ENCODE peak calls at places on chromosomes 3 and 15, in four cellular contexts. One of them, this sample, is unnamed.
A peak's percentile ranks its signal among the peaks of the same experiment; 100 is the strongest.

GRCh38 chr3:72924055-72924454 is 36.2 kb downstream of the GXYLT2 start:
- DNase-seq in SK-N-SH: no peak
- DNase-seq in HepG2: no peak
- DNase-seq in GM12878: no peak
- DNase-seq in this sample: peak; percentile 27

GRCh38 chr3:33392703-33393125 is 47.5 kb downstream of the UBP1 start:
- DNase-seq in SK-N-SH: no peak
- DNase-seq in HepG2: no peak
- DNase-seq in GM12878: no peak
- DNase-seq in this sample: peak; percentile 77

GRCh38 chr3:197030379-197031314 is 1.0 kb upstream of the MELTF start:
- DNase-seq in SK-N-SH: no peak
- DNase-seq in HepG2: no peak
- DNase-seq in GM12878: no peak
- DNase-seq in this sample: no peak

GRCh38 chr3:187318819-187319616 is 27.5 kb upstream of the MASP1 start:
- DNase-seq in SK-N-SH: peak; percentile 49
- DNase-seq in HepG2: peak; percentile 35
- DNase-seq in GM12878: no peak
- DNase-seq in this sample: peak; percentile 49

GRCh38 chr3:113111308-113111707 is 100.0 kb upstream of the BOC start:
- DNase-seq in SK-N-SH: no peak
- DNase-seq in HepG2: no peak
- DNase-seq in GM12878: no peak
- DNase-seq in this sample: no peak

GRCh38 chr15:42194502-42194901 is 13.6 kb downstream of the VPS39 start:
- DNase-seq in SK-N-SH: no peak
- DNase-seq in HepG2: peak; percentile 82
- DNase-seq in GM12878: no peak
- DNase-seq in this sample: peak; percentile 53

GRCh38 chr15:66180706-66181105 is 72.8 kb downstream of the MEGF11 start:
- DNase-seq in SK-N-SH: no peak
- DNase-seq in HepG2: no peak
- DNase-seq in GM12878: no peak
- DNase-seq in this sample: no peak

GRCh38 chr3:170049146-170050000 is 11.6 kb downstream of the GPR160 start:
- DNase-seq in SK-N-SH: no peak
- DNase-seq in HepG2: no peak
- DNase-seq in GM12878: no peak
- DNase-seq in this sample: no peak

GRCh38 chr15:62935300-62936081 is 107.1 kb upstream of the TPM1 start:
- DNase-seq in SK-N-SH: peak; percentile 33
- DNase-seq in HepG2: peak; percentile 21
- DNase-seq in GM12878: no peak
- DNase-seq in this sample: no peak

GRCh38 chr3:170307998-170308398 is 49.5 kb upstream of the SKIL start:
- DNase-seq in SK-N-SH: no peak
- DNase-seq in HepG2: peak; percentile 24
- DNase-seq in GM12878: no peak
- DNase-seq in this sample: peak; percentile 35

GRCh38 chr3:171654809-171655208 is 155.5 kb downstream of the PLD1 start:
- DNase-seq in SK-N-SH: no peak
- DNase-seq in HepG2: no peak
- DNase-seq in GM12878: no peak
- DNase-seq in this sample: no peak

GRCh38 chr15:76996526-76997401 is 1.8 kb downstream of the PSTPIP1 start:
- DNase-seq in SK-N-SH: peak; percentile 53
- DNase-seq in HepG2: no peak
- DNase-seq in GM12878: no peak
- DNase-seq in this sample: no peak
- TF ChIP-seq PBX3 in SK-N-SH: no peak
- TF ChIP-seq PBX3 in HepG2: no peak
- TF ChIP-seq PBX3 in GM12878: no peak
- TF ChIP-seq PBX3 in this sample: no peak

DNA sequence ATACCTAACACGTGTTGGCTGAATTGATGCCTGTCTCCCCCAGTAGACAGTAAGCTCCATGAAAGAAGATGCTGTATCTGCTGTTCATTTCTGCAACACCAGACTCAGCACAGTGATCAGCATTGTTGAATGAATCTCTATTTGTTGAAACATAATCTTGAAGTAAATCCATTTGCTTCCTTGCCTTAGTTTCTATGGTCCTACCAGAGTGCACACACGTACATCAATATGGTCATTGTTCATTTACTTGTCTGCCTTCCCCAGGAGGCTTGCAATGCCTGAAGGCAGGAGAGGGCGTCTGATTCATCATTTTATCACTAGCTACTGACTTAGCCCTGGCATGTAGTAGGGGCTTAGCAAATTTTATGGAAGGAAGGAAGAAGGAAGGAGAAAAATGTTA is 19.2 kb downstream of the RBP2 start:
- DNase-seq in SK-N-SH: no peak
- DNase-seq in HepG2: no peak
- DNase-seq in GM12878: no peak
- DNase-seq in this sample: no peak
- TF ChIP-seq PBX3 in SK-N-SH: no peak
- TF ChIP-seq PBX3 in HepG2: no peak
- TF ChIP-seq PBX3 in GM12878: no peak
- TF ChIP-seq PBX3 in this sample: no peak

DNA sequence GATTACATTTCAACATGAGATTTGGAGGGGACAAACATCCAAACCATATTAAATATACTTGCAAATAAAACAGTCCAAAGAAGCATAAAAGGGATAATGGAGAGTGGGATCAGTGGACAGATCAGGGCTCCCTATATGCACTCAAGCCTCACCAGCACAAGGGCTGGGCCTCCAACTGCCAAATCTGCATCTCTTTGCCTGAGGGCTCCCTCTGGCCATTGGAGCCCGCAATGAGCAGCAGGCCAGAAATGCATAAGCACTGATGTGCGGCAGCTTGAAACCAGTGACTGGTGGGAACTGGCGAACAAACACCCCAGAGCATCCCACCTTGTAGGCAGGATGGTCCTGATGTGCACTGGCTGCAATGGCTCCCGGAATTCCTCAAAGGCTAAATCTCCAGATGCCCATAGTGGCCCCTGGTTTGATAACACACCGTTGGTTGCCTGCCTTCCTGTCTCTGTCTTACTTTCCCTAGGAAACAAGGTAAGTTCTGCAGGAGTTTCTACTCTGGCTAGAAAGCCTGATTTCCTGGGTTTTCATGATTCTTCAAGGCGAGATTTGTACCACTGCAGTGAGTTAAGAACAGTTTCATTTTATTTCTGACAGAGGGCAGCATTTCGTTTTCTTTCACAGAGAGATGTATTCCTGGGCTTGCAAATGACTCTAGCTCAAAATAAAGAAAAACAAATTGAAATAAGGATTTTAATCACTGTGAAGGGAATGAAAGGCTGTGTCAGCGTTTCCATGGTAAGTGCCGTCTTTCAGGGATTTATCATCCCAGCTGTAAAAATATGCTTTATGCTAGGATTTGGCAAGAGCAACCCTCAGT is 56.0 kb upstream of the POMGNT2 start:
- DNase-seq in SK-N-SH: peak; percentile 47
- DNase-seq in HepG2: peak; percentile 24
- DNase-seq in GM12878: no peak
- DNase-seq in this sample: no peak
- TF ChIP-seq PBX3 in SK-N-SH: no peak
- TF ChIP-seq PBX3 in HepG2: no peak
- TF ChIP-seq PBX3 in GM12878: no peak
- TF ChIP-seq PBX3 in this sample: no peak

DNA sequence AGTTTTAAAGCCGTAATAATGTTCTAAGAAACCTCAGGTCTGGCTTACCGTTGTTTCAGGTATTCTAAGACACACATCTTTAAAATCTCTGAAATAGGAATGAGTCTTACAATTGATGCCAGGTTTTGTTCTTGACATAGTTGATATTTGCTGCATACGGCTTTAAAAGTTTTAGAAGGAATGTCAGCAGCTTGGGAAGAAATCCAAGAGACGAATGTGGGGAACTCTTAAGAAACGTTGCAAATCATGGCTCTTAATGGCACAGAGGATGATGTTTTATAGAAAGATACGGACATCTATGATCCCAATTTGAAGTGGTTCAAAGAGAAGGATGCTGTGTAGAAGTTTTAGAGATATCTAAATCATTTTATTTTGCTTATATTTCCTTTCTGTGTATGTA is 11.5 kb downstream of the NUDT16 start:
- DNase-seq in SK-N-SH: no peak
- DNase-seq in HepG2: no peak
- DNase-seq in GM12878: no peak
- DNase-seq in this sample: no peak
- TF ChIP-seq PBX3 in SK-N-SH: no peak
- TF ChIP-seq PBX3 in HepG2: no peak
- TF ChIP-seq PBX3 in GM12878: no peak
- TF ChIP-seq PBX3 in this sample: no peak

GRCh38 chr3:179720196-179720595 is 67.4 kb downstream of the USP13 start:
- DNase-seq in SK-N-SH: no peak
- DNase-seq in HepG2: no peak
- DNase-seq in GM12878: no peak
- DNase-seq in this sample: no peak
- TF ChIP-seq PBX3 in SK-N-SH: no peak
- TF ChIP-seq PBX3 in HepG2: no peak
- TF ChIP-seq PBX3 in GM12878: no peak
- TF ChIP-seq PBX3 in this sample: no peak

GRCh38 chr3:194801378-194802124 is 115.9 kb downstream of the FAM43A start:
- DNase-seq in SK-N-SH: no peak
- DNase-seq in HepG2: no peak
- DNase-seq in GM12878: no peak
- DNase-seq in this sample: no peak
- TF ChIP-seq PBX3 in SK-N-SH: no peak
- TF ChIP-seq PBX3 in HepG2: no peak
- TF ChIP-seq PBX3 in GM12878: no peak
- TF ChIP-seq PBX3 in this sample: no peak